ENCODE peak calls at places on chromosome 11, in nine cellular contexts. H is WERI-Rb-1, K is neural progenitor cell, W is pancreas, B is ovary, U is hepatocyte, M is lung, C is heart right ventricle, D is AG09319. Z is an unnamed sample.

GRCh38 chr11:61983419-61983818 is 16.0 kb upstream of the FTH1 start:
- DNase-seq in W (peak; percentile 86), B (no peak), U (no peak), H (no peak), D (no peak), C (no peak), K (no peak), M (no peak), Z (no peak)

GRCh38 chr11:60265373-60266214 is 14.9 kb upstream of the MS4A4A start:
- DNase-seq in B (no peak), D (no peak), M (no peak), W (no peak), U (peak; percentile 39), H (no peak), K (peak; percentile 43), C (peak; percentile 11), Z (peak; percentile 32)

GRCh38 chr11:94771390-94771789 is 3.2 kb downstream of the AMOTL1 start:
- DNase-seq in W (no peak), K (no peak), C (no peak), U (no peak), H (no peak), B (no peak), D (no peak), M (no peak), Z (no peak)

GRCh38 chr11:114564836-114565235 is 5.2 kb upstream of the NXPE1 start:
- DNase-seq in W (no peak), H (no peak), U (no peak), K (no peak), D (no peak), M (no peak), B (no peak), C (no peak), Z (no peak)

GRCh38 chr11:9219572-9219971 is 45.6 kb downstream of the DENND5A start:
- DNase-seq in H (peak; percentile 16), K (no peak), W (no peak), U (no peak), C (no peak), D (peak; percentile 74), B (no peak), M (no peak), Z (no peak)

GRCh38 chr11:36313073-36313472 is 17.0 kb downstream of the PRR5L start:
- DNase-seq in C (no peak), W (no peak), B (no peak), H (no peak), D (no peak), U (no peak), K (no peak), M (no peak), Z (no peak)

GRCh38 chr11:43546561-43547410 is 133.8 kb upstream of the HSD17B12 start:
- DNase-seq in W (no peak), C (no peak), M (no peak), U (no peak), K (no peak), H (no peak), D (no peak), B (no peak), Z (no peak)

GRCh38 chr11:48024635-48025071 is 44.3 kb downstream of the PTPRJ start:
- DNase-seq in B (no peak), C (no peak), W (no peak), D (no peak), K (no peak), M (no peak), H (peak; percentile 73), U (no peak), Z (no peak)

GRCh38 chr11:86931059-86931964 is 23.9 kb downstream of the FZD4 start:
- DNase-seq in M (no peak), K (no peak), D (no peak), W (no peak), B (no peak), C (no peak), U (no peak), H (no peak), Z (no peak)

GRCh38 chr11:130553306-130553705 is 104.9 kb downstream of the ADAMTS15 start:
- DNase-seq in H (no peak), W (no peak), D (no peak), M (no peak), U (no peak), C (no peak), B (no peak), K (no peak), Z (no peak)

GRCh38 chr11:131745405-131745804 is 375.0 kb downstream of the NTM start:
- DNase-seq in H (no peak), U (no peak), D (no peak), W (no peak), B (no peak), K (no peak), M (no peak), C (no peak), Z (no peak)

GRCh38 chr11:56196705-56197104 is 20.3 kb downstream of the OR5J2 start:
- DNase-seq in W (no peak), M (no peak), D (no peak), U (no peak), C (no peak), H (no peak), B (no peak), K (no peak), Z (no peak)

GRCh38 chr11:86408845-86409244 is 34.2 kb downstream of the CCDC81 start:
- DNase-seq in W (no peak), M (no peak), U (no peak), D (no peak), C (no peak), K (no peak), B (no peak), H (no peak), Z (no peak)

GRCh38 chr11:102241026-102241425 is 76.3 kb upstream of the BIRC3 start:
- DNase-seq in U (no peak), H (no peak), W (no peak), M (no peak), D (no peak), K (no peak), C (no peak), B (no peak), Z (no peak)

DNA sequence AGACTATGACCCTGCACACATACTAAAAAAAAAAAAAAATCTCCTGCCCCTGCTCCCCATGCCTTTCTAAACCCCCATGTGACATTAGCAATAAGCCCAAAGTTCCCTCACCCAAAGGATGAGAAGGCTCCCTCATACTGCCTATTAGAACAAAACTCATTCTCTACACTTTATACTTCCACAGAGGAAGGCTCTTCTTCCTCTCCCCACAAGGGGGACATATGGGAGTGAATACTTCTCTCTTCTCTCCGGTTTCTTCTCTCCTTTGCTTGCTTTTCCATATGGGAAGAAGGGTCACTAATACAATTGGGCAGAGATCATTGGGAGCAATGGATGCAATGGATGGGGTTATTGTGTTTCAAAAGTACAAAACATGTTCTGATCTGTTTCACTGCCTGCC is 3.3 kb downstream of the OR52L1 start:
- DNase-seq in K (no peak), U (no peak), M (no peak), D (no peak), H (no peak), C (no peak), W (no peak), B (no peak), Z (no peak)
- TF ChIP-seq CTCF in K (peak; percentile 27), U (no peak), M (no peak), D (no peak), H (no peak), C (no peak), W (no peak), B (no peak), Z (peak; percentile 15)

GRCh38 chr11:68832476-68833176 is 9.1 kb downstream of the CPT1A start:
- DNase-seq in K (no peak), B (no peak), C (no peak), H (no peak), W (no peak), D (no peak), M (no peak), U (no peak), Z (no peak)
- TF ChIP-seq CTCF in K (no peak), B (no peak), C (no peak), H (no peak), W (no peak), D (no peak), M (no peak), U (no peak), Z (no peak)

GRCh38 chr11:126495281-126495680 is 139.8 kb downstream of the ST3GAL4 start:
- DNase-seq in B (no peak), H (no peak), K (no peak), C (no peak), U (no peak), D (no peak), W (no peak), M (no peak), Z (no peak)

GRCh38 chr11:126497581-126498109 is 142.2 kb downstream of the ST3GAL4 start:
- DNase-seq in U (no peak), H (no peak), B (no peak), W (no peak), M (no peak), D (no peak), K (no peak), C (no peak), Z (no peak)

GRCh38 chr11:126495806-126496205 is 140.3 kb downstream of the ST3GAL4 start:
- DNase-seq in M (no peak), D (no peak), C (no peak), K (peak; percentile 31), U (no peak), H (no peak), B (no peak), W (no peak), Z (no peak)

GRCh38 chr11:126498281-126498680 is 142.8 kb downstream of the ST3GAL4 start:
- DNase-seq in B (no peak), H (no peak), C (no peak), U (no peak), K (no peak), D (no peak), M (no peak), W (no peak), Z (no peak)

DNA sequence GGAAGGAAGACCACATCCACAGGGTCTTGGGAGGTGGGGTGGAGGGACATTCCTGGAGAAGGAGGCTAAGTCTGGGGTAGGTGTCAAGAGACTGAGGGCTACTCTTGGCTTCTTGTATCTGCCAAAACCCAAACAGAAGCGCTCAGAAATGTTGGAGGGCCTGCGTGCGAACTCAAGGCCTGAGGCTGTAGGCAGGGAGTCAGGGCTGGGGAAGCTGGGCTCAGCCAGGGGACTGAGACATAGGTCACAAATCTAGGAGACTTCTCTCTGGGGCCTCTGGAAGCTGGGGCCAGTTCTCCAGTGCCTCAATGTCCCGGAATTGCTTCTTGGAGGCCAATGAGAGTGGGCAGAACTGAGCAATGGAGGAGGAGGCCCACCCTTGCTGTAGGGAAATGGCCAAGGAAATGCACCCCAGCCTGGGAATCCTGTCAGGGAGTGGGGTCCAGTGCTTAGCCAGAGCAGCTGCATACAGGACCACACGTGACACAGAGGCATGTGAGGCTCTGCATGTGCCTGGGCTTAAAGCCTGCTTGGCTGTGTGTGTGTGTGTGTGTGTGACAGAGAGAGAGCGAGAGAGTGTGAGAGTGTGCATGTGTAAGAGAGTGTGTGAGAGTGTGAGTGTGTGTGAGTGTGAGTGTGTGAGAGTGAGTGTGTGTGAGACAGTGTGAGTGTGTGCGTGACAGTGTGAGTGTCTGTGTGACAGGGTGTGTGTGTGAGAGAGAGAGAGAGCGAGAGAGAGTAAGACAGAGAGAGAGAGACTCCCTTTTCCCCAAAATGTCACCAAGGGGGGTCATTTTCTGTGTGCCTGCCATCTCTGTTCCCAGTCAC is 141.3 kb downstream of the ST3GAL4 start:
- DNase-seq in U (no peak), C (no peak), W (no peak), D (no peak), K (no peak), M (no peak), B (no peak), H (no peak), Z (no peak)
- TF ChIP-seq CTCF in U (no peak), C (no peak), W (no peak), D (no peak), K (no peak), M (no peak), B (no peak), H (no peak), Z (no peak)

GRCh38 chr11:34633990-34634725 is 13.3 kb downstream of the EHF start:
- DNase-seq in M (no peak), W (no peak), D (no peak), K (no peak), U (no peak), C (no peak), H (no peak), B (no peak), Z (no peak)
- TF ChIP-seq CTCF in M (no peak), W (no peak), D (no peak), K (no peak), U (peak; percentile 3), C (no peak), H (no peak), B (no peak), Z (no peak)

Z was measured in nephron progenitor cell.